ENCODE peak calls at places on chromosomes 3 and 15, in four cellular contexts. One of them, this sample, is unnamed.

GRCh38 chr15:71279757-71280141 is 164.5 kb downstream of the THSD4 start:
- DNase-seq in DND-41: no peak
- DNase-seq in HCT116: no peak
- DNase-seq in IMR-90: no peak
- DNase-seq in this sample: no peak

GRCh38 chr15:36356978-36357582 is 222.3 kb upstream of the CDIN1 start:
- DNase-seq in HCT116: no peak
- DNase-seq in DND-41: no peak
- DNase-seq in IMR-90: peak; percentile 82
- DNase-seq in this sample: no peak

GRCh38 chr15:96524676-96525417 is 194.3 kb downstream of the NR2F2 start:
- DNase-seq in HCT116: no peak
- DNase-seq in DND-41: no peak
- DNase-seq in IMR-90: no peak
- DNase-seq in this sample: no peak

GRCh38 chr3:109532257-109533216 is 195.2 kb upstream of the DPPA4 start:
- DNase-seq in HCT116: peak; percentile 72
- DNase-seq in DND-41: peak; percentile 80
- DNase-seq in IMR-90: peak; percentile 83
- DNase-seq in this sample: peak; percentile 1

GRCh38 chr3:64644483-64644882 is 43.3 kb downstream of the ADAMTS9 start:
- DNase-seq in IMR-90: no peak
- DNase-seq in HCT116: no peak
- DNase-seq in DND-41: no peak
- DNase-seq in this sample: no peak

GRCh38 chr3:66555214-66555844 is 54.5 kb upstream of the LRIG1 start:
- DNase-seq in DND-41: no peak
- DNase-seq in IMR-90: no peak
- DNase-seq in HCT116: no peak
- DNase-seq in this sample: no peak

GRCh38 chr15:101042320-101042719 is 123.2 kb downstream of the LRRK1 start:
- DNase-seq in IMR-90: no peak
- DNase-seq in HCT116: no peak
- DNase-seq in DND-41: no peak
- DNase-seq in this sample: no peak

GRCh38 chr15:73988075-73988969 is 3.8 kb downstream of the STOML1 start:
- DNase-seq in HCT116: no peak
- DNase-seq in DND-41: no peak
- DNase-seq in IMR-90: peak; percentile 71
- DNase-seq in this sample: no peak

GRCh38 chr15:48775556-48775955 is 35.3 kb downstream of the CEP152 start:
- DNase-seq in DND-41: no peak
- DNase-seq in HCT116: no peak
- DNase-seq in IMR-90: no peak
- DNase-seq in this sample: no peak

GRCh38 chr15:31471731-31472430 is 145.2 kb downstream of the KLF13 start:
- DNase-seq in DND-41: no peak
- DNase-seq in HCT116: no peak
- DNase-seq in IMR-90: peak; percentile 96
- DNase-seq in this sample: no peak

GRCh38 chr3:128404276-128405062 is 62.2 kb downstream of the DNAJB8 start:
- DNase-seq in DND-41: no peak
- DNase-seq in IMR-90: no peak
- DNase-seq in HCT116: no peak
- DNase-seq in this sample: no peak

GRCh38 chr15:69704229-69704628 is 251.6 kb downstream of the RPLP1 start:
- DNase-seq in DND-41: no peak
- DNase-seq in IMR-90: peak; percentile 36
- DNase-seq in HCT116: no peak
- DNase-seq in this sample: no peak

GRCh38 chr15:40847225-40847961 is 3.5 kb downstream of the SPINT1 start:
- DNase-seq in DND-41: peak; percentile 59
- DNase-seq in HCT116: no peak
- DNase-seq in IMR-90: peak; percentile 28
- DNase-seq in this sample: peak; percentile 72

GRCh38 chr3:111801697-111802655 is 57.1 kb upstream of the PHLDB2 start:
- DNase-seq in IMR-90: peak; percentile 89
- DNase-seq in DND-41: no peak
- DNase-seq in HCT116: no peak
- DNase-seq in this sample: no peak

GRCh38 chr3:141402476-141403171 is 34.3 kb downstream of the ZBTB38 start:
- DNase-seq in DND-41: no peak
- DNase-seq in HCT116: no peak
- DNase-seq in IMR-90: peak; percentile 78
- DNase-seq in this sample: no peak

GRCh38 chr3:4633078-4634004 is 140.2 kb downstream of the ITPR1 start:
- DNase-seq in IMR-90: peak; percentile 72
- DNase-seq in HCT116: peak; percentile 37
- DNase-seq in DND-41: peak; percentile 10
- DNase-seq in this sample: peak; percentile 57

GRCh38 chr3:168154101-168154500 is 58.4 kb upstream of the GOLIM4 start:
- DNase-seq in HCT116: no peak
- DNase-seq in DND-41: no peak
- DNase-seq in IMR-90: no peak
- DNase-seq in this sample: no peak

GRCh38 chr3:177126015-177126773 is 71.1 kb downstream of the TBL1XR1 start:
- DNase-seq in HCT116: no peak
- DNase-seq in DND-41: no peak
- DNase-seq in IMR-90: peak; percentile 90
- DNase-seq in this sample: no peak

GRCh38 chr3:63625161-63625560 is 27.3 kb upstream of the SNTN start:
- DNase-seq in DND-41: no peak
- DNase-seq in HCT116: no peak
- DNase-seq in IMR-90: peak; percentile 89
- DNase-seq in this sample: no peak

GRCh38 chr3:191066669-191067068 is 132.4 kb upstream of the OSTN start:
- DNase-seq in IMR-90: peak; percentile 81
- DNase-seq in HCT116: no peak
- DNase-seq in DND-41: no peak
- DNase-seq in this sample: no peak

GRCh38 chr15:100189849-100190248 is 151.9 kb downstream of the ADAMTS17 start:
- DNase-seq in HCT116: no peak
- DNase-seq in DND-41: no peak
- DNase-seq in IMR-90: no peak
- DNase-seq in this sample: no peak

GRCh38 chr3:79040701-79041100 is 727.1 kb downstream of the ROBO1 start:
- DNase-seq in DND-41: no peak
- DNase-seq in IMR-90: peak; percentile 91
- DNase-seq in HCT116: no peak
- DNase-seq in this sample: no peak

DNA sequence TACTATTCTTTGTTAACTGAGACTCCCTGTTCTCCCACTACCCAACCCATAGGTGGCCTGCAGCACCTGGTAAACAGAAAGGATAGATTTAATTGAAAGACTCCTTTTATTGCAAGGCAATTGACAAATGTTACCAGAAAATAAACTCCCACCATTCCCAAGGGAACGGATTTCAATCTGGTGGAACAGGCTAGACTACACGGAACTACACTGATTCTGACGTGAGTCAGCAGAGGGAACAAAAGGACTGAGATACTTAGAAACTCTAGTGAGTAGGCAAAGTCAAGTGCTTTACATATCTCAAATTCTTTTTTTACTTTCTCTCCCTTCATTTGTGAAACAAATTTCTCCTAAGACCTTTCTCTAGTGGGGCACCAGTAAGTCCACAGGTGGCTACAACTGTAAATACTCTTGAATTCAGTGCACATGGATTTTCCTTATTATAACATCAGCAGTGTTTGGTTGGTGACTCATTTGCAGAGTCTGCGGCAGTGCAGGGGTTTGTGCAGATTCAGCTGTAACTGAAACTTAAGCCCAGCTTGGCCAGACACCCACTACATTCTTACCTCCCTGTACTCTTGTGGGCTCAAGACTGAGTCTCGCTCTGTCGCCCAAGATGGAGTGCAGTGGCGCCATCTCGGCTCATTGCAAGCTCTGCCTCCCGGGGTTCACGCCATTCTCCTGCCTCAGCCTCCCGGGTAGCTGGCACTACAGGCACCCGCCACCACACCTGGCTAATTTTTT is 34.3 kb upstream of the PLSCR2 start:
- DNase-seq in HCT116: peak; percentile 86
- DNase-seq in DND-41: no peak
- DNase-seq in IMR-90: peak; percentile 95
- DNase-seq in this sample: no peak
- TF ChIP-seq CTCF in HCT116: peak; percentile 17
- TF ChIP-seq CTCF in DND-41: no peak
- TF ChIP-seq CTCF in IMR-90: no peak
- TF ChIP-seq CTCF in this sample: no peak

DNA sequence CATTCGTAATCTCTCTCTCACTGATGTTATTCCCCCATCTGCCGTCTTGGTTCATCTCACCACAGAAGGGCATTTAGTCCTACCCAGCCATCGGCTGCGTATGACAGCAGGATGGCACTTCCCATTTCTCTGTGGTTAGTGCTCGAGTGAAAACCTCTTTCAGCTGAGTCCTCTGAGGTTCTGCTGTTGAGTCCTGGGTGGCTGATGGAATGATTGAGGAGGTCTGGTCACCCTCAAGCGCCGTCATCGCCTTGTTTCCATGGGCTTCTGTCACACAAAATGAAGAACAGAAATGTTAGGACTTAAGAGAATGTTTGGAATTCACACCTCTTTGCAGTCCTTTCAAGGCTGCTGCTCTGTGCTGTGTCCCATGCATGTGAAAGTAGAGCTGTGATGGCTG is 9.4 kb upstream of the SACM1L start:
- DNase-seq in IMR-90: no peak
- DNase-seq in HCT116: no peak
- DNase-seq in DND-41: no peak
- DNase-seq in this sample: no peak
- H3K36me3 ChIP-seq in IMR-90: peaks cover 38% of the 10 kb centered on the region
- H3K36me3 ChIP-seq in HCT116: peaks cover 6% of the 10 kb centered on the region
- H3K36me3 ChIP-seq in DND-41: peaks cover 65% of the 10 kb centered on the region
- H3K36me3 ChIP-seq in this sample: no peaks in the 10 kb centered on the region

DNA sequence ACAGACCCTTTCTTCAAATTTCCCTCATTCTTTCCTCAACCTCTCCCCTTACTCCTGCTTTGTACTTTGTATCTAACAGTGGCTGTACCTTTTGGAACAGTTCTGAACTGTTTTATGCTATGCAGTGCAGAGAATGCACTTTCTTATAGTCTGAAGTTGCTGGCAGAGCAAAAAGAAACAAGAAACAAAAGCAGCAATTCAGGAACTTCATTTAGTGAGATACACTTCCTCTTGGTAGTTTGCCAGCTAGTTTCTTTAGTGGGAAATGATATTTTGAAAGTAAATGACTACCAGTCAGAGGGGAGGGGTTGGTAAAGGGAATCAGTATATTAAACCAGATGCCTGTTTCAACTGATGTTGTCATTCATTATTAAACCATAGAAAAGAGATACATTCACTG is 55.0 kb upstream of the CHD2 start:
- DNase-seq in IMR-90: peak; percentile 58
- DNase-seq in HCT116: no peak
- DNase-seq in DND-41: no peak
- DNase-seq in this sample: peak; percentile 73
- H3K4me2 ChIP-seq in IMR-90: peak overlapping the region; percentile 8
- H3K4me2 ChIP-seq in HCT116: peak overlapping the region; percentile 43
- H3K4me2 ChIP-seq in DND-41: peak overlapping the region; percentile 50
- H3K4me2 ChIP-seq in this sample: peak overlapping the region; percentile 57

GRCh38 chr3:151290673-151291072 is 12.3 kb upstream of the P2RY14 start:
- DNase-seq in IMR-90: peak; percentile 66
- DNase-seq in HCT116: peak; percentile 29
- DNase-seq in DND-41: no peak
- DNase-seq in this sample: no peak
- TF ChIP-seq CTCF in IMR-90: peak; percentile 87
- TF ChIP-seq CTCF in HCT116: peak; percentile 28
- TF ChIP-seq CTCF in DND-41: peak; percentile 51
- TF ChIP-seq CTCF in this sample: peak; percentile 44

DNA sequence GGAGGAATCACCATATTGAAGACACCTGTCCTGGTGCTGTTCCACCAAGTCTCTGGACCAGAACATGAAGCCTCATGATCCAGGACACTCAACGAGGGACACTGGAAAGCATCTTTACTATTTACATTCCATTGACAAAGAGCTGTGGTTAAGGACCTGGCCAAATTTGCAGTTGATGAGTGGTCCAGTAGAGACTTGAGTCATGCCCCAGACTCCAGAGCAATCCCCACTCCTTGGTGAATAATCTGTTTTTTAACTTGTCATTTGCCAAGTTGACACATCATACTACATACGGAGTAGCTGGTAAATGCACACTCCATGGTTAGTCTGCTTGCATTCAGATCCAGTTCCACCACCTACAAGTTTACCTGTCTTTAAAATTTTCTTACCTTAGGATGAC is 1.2 kb upstream of the COL6A6 start:
- DNase-seq in IMR-90: no peak
- DNase-seq in DND-41: no peak
- DNase-seq in HCT116: no peak
- DNase-seq in this sample: no peak
- H3K36me3 ChIP-seq in IMR-90: no peaks in the 10 kb centered on the region
- H3K36me3 ChIP-seq in DND-41: no peaks in the 10 kb centered on the region
- H3K36me3 ChIP-seq in HCT116: no peaks in the 10 kb centered on the region
- H3K36me3 ChIP-seq in this sample: no peaks in the 10 kb centered on the region

This sample was measured in OCI-LY7.